ENCODE peak calls at places on chromosomes 11 and 22, in nine cellular contexts. J is EH; R is CD4-positive, CD25-positive, alpha-beta regulatory T cell; H is HEK293T; E is AG04450; X is astrocyte of the spinal cord; T is cardiac muscle cell; C is Daoy; Z is T1000. Y is an unnamed sample.

GRCh38 chr22:26394787-26395186 is 34.3 kb upstream of the ASPHD2 start:
- DNase-seq in J (no peak), R (no peak), H (no peak), E (no peak), X (no peak), T (no peak), C (no peak), Z (no peak), Y (no peak)

GRCh38 chr22:44909241-44909640 is 100.6 kb downstream of the PHF21B start:
- DNase-seq in J (no peak), R (no peak), H (no peak), E (no peak), X (no peak), T (no peak), C (no peak), Z (no peak), Y (no peak)

GRCh38 chr11:14409891-14410290 is 50.9 kb upstream of the RRAS2 start:
- DNase-seq in J (no peak), R (no peak), H (no peak), E (no peak), X (no peak), T (no peak), C (no peak), Z (no peak), Y (no peak)

GRCh38 chr22:21942939-21943338 is 9.7 kb downstream of the PPM1F start:
- DNase-seq in J (no peak), R (no peak), H (no peak), E (no peak), X (no peak), T (no peak), C (no peak), Z (no peak), Y (peak; percentile 59)

GRCh38 chr11:12245091-12245490 is 132.3 kb upstream of the PARVA start:
- DNase-seq in J (no peak), R (no peak), H (no peak), E (no peak), X (no peak), T (no peak), C (no peak), Z (no peak), Y (no peak)

GRCh38 chr11:116690623-116691022 is 82.2 kb downstream of the BUD13 start:
- DNase-seq in J (no peak), R (no peak), H (no peak), E (no peak), X (no peak), T (no peak), C (no peak), Z (no peak), Y (no peak)

GRCh38 chr11:75849917-75850316 is 34.9 kb downstream of the UVRAG start:
- DNase-seq in J (no peak), R (no peak), H (no peak), E (no peak), X (no peak), T (no peak), C (no peak), Z (no peak), Y (no peak)

GRCh38 chr11:72174299-72175070 is 17.5 kb upstream of the FOLR1 start:
- DNase-seq in J (no peak), R (no peak), H (no peak), E (no peak), X (no peak), T (no peak), C (no peak), Z (no peak), Y (no peak)

GRCh38 chr11:16891964-16892363 is 122.2 kb downstream of the PLEKHA7 start:
- DNase-seq in J (peak; percentile 89), R (no peak), H (no peak), E (no peak), X (peak; percentile 34), T (no peak), C (peak; percentile 56), Z (peak; percentile 6), Y (no peak)

GRCh38 chr11:15907806-15908205 is 448.5 kb downstream of the SOX6 start:
- DNase-seq in J (no peak), R (no peak), H (no peak), E (no peak), X (no peak), T (no peak), C (no peak), Z (no peak), Y (no peak)

GRCh38 chr22:40216041-40216756 is 38.5 kb downstream of the TNRC6B start:
- DNase-seq in J (no peak), R (peak; percentile 51), H (no peak), E (no peak), X (no peak), T (no peak), C (no peak), Z (no peak), Y (no peak)

GRCh38 chr11:114225662-114226061 is 70.5 kb upstream of the NNMT start:
- DNase-seq in J (no peak), R (no peak), H (no peak), E (no peak), X (no peak), T (no peak), C (no peak), Z (no peak), Y (no peak)

GRCh38 chr11:7596975-7597391 is 76.3 kb downstream of the CYB5R2 start:
- DNase-seq in J (no peak), R (no peak), H (no peak), E (no peak), X (no peak), T (no peak), C (no peak), Z (no peak), Y (no peak)

GRCh38 chr11:87432006-87432405 is 394.3 kb downstream of the TMEM135 start:
- DNase-seq in J (peak; percentile 77), R (no peak), H (no peak), E (peak; percentile 55), X (peak; percentile 51), T (no peak), C (no peak), Z (no peak), Y (no peak)

GRCh38 chr11:67290801-67291200 is 1.7 kb downstream of the ANKRD13D start:
- DNase-seq in J (no peak), R (no peak), H (no peak), E (no peak), X (peak; percentile 47), T (no peak), C (no peak), Z (no peak), Y (no peak)

GRCh38 chr11:111960916-111961315 is 23.8 kb downstream of the DIXDC1 start:
- DNase-seq in J (no peak), R (no peak), H (no peak), E (no peak), X (no peak), T (no peak), C (no peak), Z (no peak), Y (no peak)

GRCh38 chr11:12187399-12187798 is 77.0 kb downstream of the MICAL2 start:
- DNase-seq in J (no peak), R (no peak), H (no peak), E (no peak), X (peak; percentile 50), T (peak; percentile 75), C (peak; percentile 90), Z (no peak), Y (no peak)

GRCh38 chr11:117827521-117828511 is 3.3 kb upstream of the FXYD2 start:
- DNase-seq in J (no peak), R (peak; percentile 57), H (no peak), E (no peak), X (no peak), T (no peak), C (no peak), Z (no peak), Y (peak; percentile 14)

GRCh38 chr22:20207277-20208025 is 56.6 kb upstream of the CCDC188 start:
- DNase-seq in J (no peak), R (no peak), H (no peak), E (no peak), X (no peak), T (no peak), C (no peak), Z (no peak), Y (no peak)

GRCh38 chr22:43783777-43784176 is 28.3 kb downstream of the EFCAB6 start:
- DNase-seq in J (no peak), R (no peak), H (no peak), E (no peak), X (no peak), T (no peak), C (no peak), Z (no peak), Y (no peak)

GRCh38 chr22:25702046-25702445 is 39.9 kb upstream of the MYO18B start:
- DNase-seq in J (peak; percentile 36), R (peak; percentile 54), H (no peak), E (no peak), X (peak; percentile 50), T (no peak), C (no peak), Z (no peak), Y (no peak)

GRCh38 chr22:47161631-47162030 is 399.2 kb downstream of the TBC1D22A start:
- DNase-seq in J (no peak), R (no peak), H (no peak), E (no peak), X (no peak), T (no peak), C (no peak), Z (no peak), Y (peak; percentile 9)

GRCh38 chr11:96075532-96075959 is 151.6 kb upstream of the MTMR2 start:
- DNase-seq in J (no peak), R (no peak), H (no peak), E (no peak), X (peak; percentile 47), T (no peak), C (peak; percentile 8), Z (no peak), Y (no peak)

GRCh38 chr22:40602231-40602630 is 34.3 kb downstream of the MRTFA start:
- DNase-seq in J (no peak), R (no peak), H (no peak), E (no peak), X (peak; percentile 18), T (no peak), C (no peak), Z (no peak), Y (no peak)

GRCh38 chr11:19935507-19935906 is 222.9 kb downstream of the NAV2 start:
- DNase-seq in J (peak; percentile 98), R (no peak), H (no peak), E (no peak), X (peak; percentile 82), T (peak; percentile 33), C (peak; percentile 38), Z (peak; percentile 32), Y (no peak)

Y was measured in uterus.